ENCODE peak calls at places on chromosome 1, in seven cellular contexts. F is iPS-NIHi11; R is amniotic stem cell; I is effector CD8-positive, alpha-beta T cell; K is anterior cingulate cortex; B is NCI-H345; C is activated T-helper 1 cell treated with anti-CD3 and anti-CD28 coated beads, Interleukin-12 subunit alpha, Interleukin-12 subunit beta, Interleukin-2, Interleukin-4 antibody, amounts not matched to agents 30 ng/mL and 10 ng/mL and 1 ng/mL, durations not matched to agents 14 hours and 24 hours and 36 hours. D is an unnamed sample.

GRCh38 chr1:222286039-222286438 is 261.9 kb downstream of the HHIPL2 start:
- DNase-seq in F (no peak), R (no peak), I (no peak), K (no peak), B (no peak), C (no peak), D (no peak)

GRCh38 chr1:32967863-32968571 is 3.4 kb upstream of the RNF19B start:
- DNase-seq in F (no peak), R (no peak), I (no peak), K (no peak), B (no peak), C (no peak), D (no peak)

GRCh38 chr1:54861070-54861761 is 25.8 kb downstream of the DHCR24 start:
- DNase-seq in F (no peak), R (no peak), I (no peak), K (no peak), B (no peak), C (no peak), D (no peak)

GRCh38 chr1:240030236-240030635 is 61.4 kb upstream of the FMN2 start:
- DNase-seq in F (no peak), R (no peak), I (no peak), K (no peak), B (no peak), C (no peak), D (no peak)

GRCh38 chr1:36710008-36710407 is 227.3 kb upstream of the CSF3R start:
- DNase-seq in F (no peak), R (no peak), I (no peak), K (no peak), B (no peak), C (no peak), D (no peak)

GRCh38 chr1:6859415-6860343 is 74.4 kb downstream of the CAMTA1 start:
- DNase-seq in F (no peak), R (peak; percentile 82), I (no peak), K (no peak), B (no peak), C (no peak), D (no peak)

GRCh38 chr1:233138794-233139544 is 156.6 kb downstream of the PCNX2 start:
- DNase-seq in F (no peak), R (no peak), I (no peak), K (no peak), B (no peak), C (no peak), D (no peak)

GRCh38 chr1:28579374-28579773 is 12.7 kb upstream of the RAB42 start:
- DNase-seq in F (no peak), R (no peak), I (no peak), K (no peak), B (no peak), C (no peak), D (no peak)

GRCh38 chr1:173364827-173365226 is 112.3 kb upstream of the PRDX6 start:
- DNase-seq in F (no peak), R (no peak), I (no peak), K (no peak), B (no peak), C (no peak), D (no peak)

GRCh38 chr1:238664139-238664538 is 722.2 kb upstream of the CHRM3 start:
- DNase-seq in F (no peak), R (no peak), I (no peak), K (no peak), B (no peak), C (no peak), D (no peak)

GRCh38 chr1:244160455-244161020 is 109.5 kb downstream of the ZBTB18 start:
- DNase-seq in F (no peak), R (no peak), I (no peak), K (no peak), B (no peak), C (no peak), D (no peak)

GRCh38 chr1:156875067-156875615 is 14.5 kb downstream of the NTRK1 start:
- DNase-seq in F (no peak), R (no peak), I (no peak), K (no peak), B (no peak), C (no peak), D (no peak)

GRCh38 chr1:153616144-153616884 is at the start of gene S100A14:
- DNase-seq in F (peak; percentile 42), R (no peak), I (no peak), K (no peak), B (no peak), C (no peak), D (no peak)

GRCh38 chr1:89844860-89845259 is 24.0 kb downstream of the LRRC8D start:
- DNase-seq in F (no peak), R (no peak), I (no peak), K (no peak), B (no peak), C (no peak), D (no peak)

GRCh38 chr1:26831059-26831458 is 4.6 kb downstream of the ZDHHC18 start:
- DNase-seq in F (no peak), R (no peak), I (no peak), K (no peak), B (no peak), C (no peak), D (no peak)

GRCh38 chr1:211198111-211198510 is 61.1 kb upstream of the RCOR3 start:
- DNase-seq in F (no peak), R (peak; percentile 30), I (no peak), K (no peak), B (no peak), C (no peak), D (no peak)

D was measured in CD8-positive, alpha-beta memory T cell.